ENCODE peak calls at places on chromosome 4, in nine cellular contexts. S, Z, Y, V, L, X, I, F and G are unnamed samples.

GRCh38 chr4:67549123-67549522 is 3.8 kb upstream of the CENPC start:
- DNase-seq in Y (no peak), V (no peak), X (no peak), L (no peak), I (peak), S (no peak), Z (no peak), F (no peak), G (no peak)

GRCh38 chr4:140250989-140251552 is 97.1 kb upstream of the MAML3 start:
- DNase-seq in F (no peak), I (no peak), X (peak), Z (no peak), L (no peak), Y (no peak), S (no peak), V (no peak), G (no peak)

GRCh38 chr4:72567821-72568620 is 1.0 kb downstream of the ADAMTS3 start:
- DNase-seq in X (no peak), F (peak), V (no peak), Y (peak), Z (peak), I (peak), S (peak), L (peak), G (peak)

GRCh38 chr4:73586040-73586439 is 34.2 kb downstream of the RASSF6 start:
- DNase-seq in L (no peak), X (no peak), Z (no peak), I (no peak), F (no peak), V (no peak), Y (no peak), S (no peak), G (no peak)

GRCh38 chr4:182310316-182310715 is 67.1 kb downstream of the TENM3 start:
- DNase-seq in S (no peak), I (no peak), V (no peak), F (no peak), X (no peak), Z (no peak), Y (no peak), L (no peak), G (no peak)

GRCh38 chr4:75658881-75659280 is 14.3 kb downstream of the G3BP2 start:
- DNase-seq in Y (no peak), Z (no peak), I (no peak), S (no peak), X (no peak), L (no peak), F (no peak), V (no peak), G (no peak)

GRCh38 chr4:1247811-1248261 is 1.1 kb downstream of the CTBP1 start:
- DNase-seq in L (no peak), V (no peak), S (no peak), F (no peak), I (no peak), Y (no peak), X (no peak), Z (no peak), G (no peak)

GRCh38 chr4:55175779-55176231 is 50.4 kb upstream of the KDR start:
- DNase-seq in L (no peak), I (no peak), F (no peak), X (no peak), Y (no peak), S (no peak), V (peak), Z (peak), G (no peak)

GRCh38 chr4:108117473-108118182 is 51.1 kb downstream of the LEF1 start:
- DNase-seq in Y (no peak), V (no peak), L (no peak), S (no peak), F (peak), I (peak), Z (peak), X (no peak), G (no peak)

GRCh38 chr4:149823770-149824221 is 8.2 kb upstream of the IQCM start:
- DNase-seq in V (peak), S (no peak), Y (no peak), L (no peak), I (no peak), X (no peak), F (no peak), Z (no peak), G (no peak)

GRCh38 chr4:176360446-176360845 is 40.7 kb downstream of the SPCS3 start:
- DNase-seq in F (no peak), Z (no peak), X (no peak), V (no peak), Y (no peak), I (no peak), L (no peak), S (no peak), G (no peak)

GRCh38 chr4:6489962-6490361 is 17.5 kb upstream of the PPP2R2C start:
- DNase-seq in X (no peak), Z (no peak), L (no peak), V (no peak), S (no peak), Y (no peak), F (no peak), I (no peak), G (no peak)

GRCh38 chr4:10024303-10024702 is 3.0 kb upstream of the SLC2A9 start:
- DNase-seq in L (no peak), V (no peak), I (no peak), Y (peak), X (no peak), F (no peak), S (no peak), Z (peak), G (no peak)
- H3K27ac ChIP-seq in L (no peak), V (no peak), I (peak), Y (no peak), X (no peak), F (no peak), S (no peak), Z (no peak), G (no peak)

GRCh38 chr4:158112612-158113011 is 60.2 kb downstream of the GASK1B start:
- DNase-seq in X (no peak), I (no peak), F (no peak), L (no peak), Y (no peak), S (no peak), Z (no peak), V (no peak), G (no peak)

GRCh38 chr4:158111241-158111640 is 61.6 kb downstream of the GASK1B start:
- DNase-seq in Z (no peak), S (no peak), I (no peak), V (no peak), L (no peak), X (no peak), F (no peak), Y (no peak), G (no peak)
- H3K27ac ChIP-seq in Z (no peak), S (no peak), I (no peak), V (no peak), L (no peak), X (no peak), F (no peak), Y (no peak), G (no peak)

GRCh38 chr4:38152721-38153412 is 192.7 kb downstream of the PTTG2 start:
- DNase-seq in F (no peak), Z (no peak), S (no peak), V (no peak), I (no peak), L (no peak), X (no peak), Y (no peak), G (no peak)

GRCh38 chr4:38151870-38152269 is 191.7 kb downstream of the PTTG2 start:
- DNase-seq in Y (no peak), Z (no peak), S (no peak), F (no peak), X (no peak), V (no peak), L (no peak), I (no peak), G (no peak)

GRCh38 chr4:38154251-38154650 is 194.1 kb downstream of the PTTG2 start:
- DNase-seq in F (no peak), V (no peak), Y (no peak), L (no peak), Z (no peak), I (no peak), X (no peak), S (no peak), G (no peak)

GRCh38 chr4:38150766-38151165 is 190.6 kb downstream of the PTTG2 start:
- DNase-seq in X (no peak), S (no peak), V (no peak), I (no peak), Z (no peak), L (no peak), Y (no peak), F (no peak), G (no peak)

DNA sequence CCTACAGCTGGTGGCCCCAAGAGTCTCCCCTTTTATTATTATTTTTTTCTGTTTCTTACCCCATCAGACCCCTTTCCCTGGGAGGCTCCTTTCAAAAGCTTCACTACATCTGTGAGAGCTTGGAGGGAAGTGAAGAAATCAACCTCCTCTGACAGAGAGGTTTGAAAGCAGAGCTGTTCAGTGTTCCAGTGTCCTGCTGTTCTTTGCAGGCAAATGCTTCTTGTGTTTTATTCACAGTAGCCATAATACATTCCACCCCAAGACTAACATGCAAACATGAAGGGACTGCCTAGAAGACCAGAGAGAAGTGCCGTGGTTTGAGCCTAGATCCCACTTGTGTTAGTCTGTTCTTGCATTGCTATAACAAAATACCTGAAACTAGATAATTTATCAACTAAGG is 192.1 kb downstream of the PTTG2 start:
- DNase-seq in V (no peak), L (no peak), F (no peak), X (no peak), Y (no peak), I (no peak), Z (no peak), S (no peak), G (no peak)
- H3K27ac ChIP-seq in V (no peak), L (no peak), F (no peak), X (no peak), Y (no peak), I (no peak), Z (peak), S (no peak), G (no peak)

DNA sequence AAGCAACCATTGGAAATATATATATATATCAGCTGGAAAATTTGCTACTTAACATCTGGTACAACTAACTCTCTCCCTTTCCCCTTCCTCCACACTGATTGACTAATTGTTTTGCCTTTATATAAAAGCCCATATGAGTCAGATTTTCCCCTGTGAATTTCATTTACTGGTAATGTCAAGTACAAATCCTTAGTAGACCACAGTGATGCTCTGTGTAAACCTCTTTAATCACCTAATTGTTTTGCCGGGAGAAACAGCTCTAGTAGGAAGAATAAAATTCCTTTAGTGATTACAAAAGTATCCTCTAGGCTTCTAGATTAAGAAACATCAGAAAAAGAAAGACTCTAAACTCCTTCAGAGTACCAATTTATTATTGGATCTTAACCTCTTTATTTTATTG is 1606.5 kb upstream of the TENM3 start:
- DNase-seq in Y (no peak), L (no peak), F (no peak), V (no peak), I (no peak), X (no peak), Z (no peak), S (no peak), G (no peak)
- H3K27ac ChIP-seq in Y (no peak), L (no peak), F (no peak), V (no peak), I (no peak), X (no peak), Z (no peak), S (no peak), G (no peak)

DNA sequence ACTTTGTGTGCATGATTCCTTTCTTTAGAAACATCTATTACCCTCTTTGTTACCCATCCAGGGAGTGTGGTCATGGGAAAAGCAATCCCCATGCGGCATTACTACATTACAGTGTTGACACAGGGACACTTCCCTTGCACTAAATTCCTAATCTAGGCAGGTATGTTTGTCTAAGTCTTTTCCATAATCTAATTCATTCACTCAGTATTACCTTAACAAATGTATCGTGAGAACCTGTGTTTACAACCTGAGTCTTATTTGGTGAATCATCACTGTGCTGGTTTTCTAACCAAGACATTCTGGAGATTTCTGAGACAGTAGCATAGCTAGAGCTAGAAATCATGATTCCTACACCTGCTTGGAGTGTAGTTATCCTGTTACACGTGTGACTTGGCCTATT is 326.8 kb downstream of the BMPR1B start:
- DNase-seq in I (no peak), S (no peak), F (no peak), Y (no peak), Z (no peak), V (no peak), L (no peak), X (no peak), G (no peak)
- H3K27ac ChIP-seq in I (no peak), S (no peak), F (no peak), Y (no peak), Z (no peak), V (no peak), L (no peak), X (no peak), G (no peak)

DNA sequence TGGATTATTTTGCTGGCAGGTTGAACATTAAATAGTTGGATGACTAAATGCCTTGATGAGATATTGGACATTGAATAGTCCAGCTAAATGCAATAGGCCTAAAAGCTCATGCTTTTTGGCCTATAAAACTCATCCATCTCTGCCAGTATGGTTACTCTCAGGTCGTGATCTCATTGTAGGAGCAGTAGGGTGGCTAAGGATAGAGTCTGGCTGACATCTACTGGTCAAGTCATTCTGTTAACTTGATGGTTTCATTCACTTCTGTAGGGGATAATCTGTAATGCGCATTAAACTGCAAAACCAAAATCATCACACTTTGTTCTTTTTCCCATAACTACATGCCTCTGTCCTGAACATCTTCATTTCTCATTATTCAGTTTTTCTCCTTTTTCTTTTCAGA is 227.0 kb downstream of the DKK2 start:
- DNase-seq in Z (no peak), L (no peak), I (peak), V (no peak), X (peak), Y (no peak), S (no peak), F (no peak), G (peak)
- H3K27ac ChIP-seq in Z (no peak), L (no peak), I (no peak), V (no peak), X (no peak), Y (no peak), S (no peak), F (no peak), G (no peak)

GRCh38 chr4:53119685-53120084 is 246.2 kb downstream of the SCFD2 start:
- DNase-seq in L (no peak), X (no peak), Z (peak), I (peak), Y (peak), S (no peak), V (no peak), F (no peak), G (no peak)
- H3K27ac ChIP-seq in L (no peak), X (no peak), Z (no peak), I (peak), Y (no peak), S (no peak), V (no peak), F (no peak), G (no peak)

DNA sequence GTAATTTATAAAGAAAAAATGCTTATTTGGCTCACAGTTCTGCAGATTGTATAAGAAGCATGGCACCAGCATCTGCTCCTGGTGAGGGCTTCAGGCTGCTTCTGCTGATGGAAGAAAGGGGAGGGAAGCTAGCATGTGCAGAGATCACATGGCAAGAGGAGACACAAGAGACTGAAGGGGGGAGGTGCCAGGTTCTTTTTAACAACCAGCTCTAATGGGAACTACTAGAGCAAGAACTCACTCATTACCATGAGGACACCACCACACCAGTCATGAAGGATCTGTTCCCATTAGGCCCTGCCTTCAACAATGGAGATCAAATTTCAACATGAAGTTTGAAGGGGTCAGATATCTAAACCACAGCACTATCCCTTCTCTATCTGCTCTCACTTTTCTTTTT is 9.4 kb upstream of the COPS4 start:
- DNase-seq in I (no peak), S (no peak), Z (no peak), L (no peak), X (no peak), Y (no peak), V (no peak), F (no peak), G (no peak)
- H3K27ac ChIP-seq in I (no peak), S (no peak), Z (no peak), L (no peak), X (no peak), Y (no peak), V (no peak), F (no peak), G (no peak)